ENCODE peak calls at places on chromosomes 7 and 10, in seven cellular contexts. One of them, this sample, is unnamed.

GRCh38 chr10:62811159-62811875 is 4.8 kb downstream of the EGR2 start:
- DNase-seq in uterus: no peak
- DNase-seq in HFF-Myc: no peak
- DNase-seq in esophagus squamous epithelium: no peak
- DNase-seq in HepG2: no peak
- DNase-seq in choroid plexus epithelial cell: no peak
- DNase-seq in tibial artery: no peak
- DNase-seq in this sample: no peak

GRCh38 chr7:135209225-135209834 is 2.0 kb downstream of the WDR91 start:
- DNase-seq in choroid plexus epithelial cell: no peak
- DNase-seq in HFF-Myc: no peak
- DNase-seq in HepG2: no peak
- DNase-seq in uterus: no peak
- DNase-seq in tibial artery: no peak
- DNase-seq in esophagus squamous epithelium: no peak
- DNase-seq in this sample: no peak

GRCh38 chr10:43078175-43078985 is 1.5 kb downstream of the RET start:
- DNase-seq in esophagus squamous epithelium: no peak
- DNase-seq in uterus: no peak
- DNase-seq in HFF-Myc: no peak
- DNase-seq in tibial artery: no peak
- DNase-seq in choroid plexus epithelial cell: no peak
- DNase-seq in HepG2: no peak
- DNase-seq in this sample: no peak

GRCh38 chr10:79445217-79445707 is at the start of gene ZCCHC24:
- DNase-seq in HFF-Myc: no peak
- DNase-seq in uterus: no peak
- DNase-seq in choroid plexus epithelial cell: peak; percentile 55
- DNase-seq in HepG2: no peak
- DNase-seq in esophagus squamous epithelium: no peak
- DNase-seq in tibial artery: no peak
- DNase-seq in this sample: no peak

GRCh38 chr10:104259456-104259855 is 4.8 kb downstream of the GSTO1 start:
- DNase-seq in tibial artery: no peak
- DNase-seq in HFF-Myc: no peak
- DNase-seq in uterus: no peak
- DNase-seq in HepG2: no peak
- DNase-seq in choroid plexus epithelial cell: no peak
- DNase-seq in esophagus squamous epithelium: no peak
- DNase-seq in this sample: no peak

GRCh38 chr10:34415039-34415438 is 400.1 kb downstream of the PARD3 start:
- DNase-seq in uterus: no peak
- DNase-seq in HepG2: no peak
- DNase-seq in HFF-Myc: no peak
- DNase-seq in choroid plexus epithelial cell: no peak
- DNase-seq in tibial artery: no peak
- DNase-seq in esophagus squamous epithelium: no peak
- DNase-seq in this sample: no peak

GRCh38 chr7:80018941-80019808 is 115.5 kb upstream of the GNAI1 start:
- DNase-seq in tibial artery: no peak
- DNase-seq in esophagus squamous epithelium: no peak
- DNase-seq in HepG2: peak; percentile 43
- DNase-seq in HFF-Myc: peak; percentile 49
- DNase-seq in uterus: peak; percentile 13
- DNase-seq in choroid plexus epithelial cell: peak; percentile 78
- DNase-seq in this sample: no peak

GRCh38 chr10:7666253-7667023 is at the start of gene ITIH5:
- DNase-seq in esophagus squamous epithelium: no peak
- DNase-seq in uterus: peak; percentile 28
- DNase-seq in HFF-Myc: no peak
- DNase-seq in choroid plexus epithelial cell: no peak
- DNase-seq in tibial artery: no peak
- DNase-seq in HepG2: no peak
- DNase-seq in this sample: no peak

GRCh38 chr10:48251525-48252353 is 22.8 kb downstream of the FRMPD2 start:
- DNase-seq in esophagus squamous epithelium: no peak
- DNase-seq in tibial artery: no peak
- DNase-seq in HepG2: no peak
- DNase-seq in choroid plexus epithelial cell: no peak
- DNase-seq in uterus: no peak
- DNase-seq in HFF-Myc: no peak
- DNase-seq in this sample: no peak

GRCh38 chr10:18681366-18681765 is 22.1 kb downstream of the ARL5B start:
- DNase-seq in tibial artery: no peak
- DNase-seq in choroid plexus epithelial cell: peak; percentile 86
- DNase-seq in esophagus squamous epithelium: no peak
- DNase-seq in HepG2: no peak
- DNase-seq in uterus: no peak
- DNase-seq in HFF-Myc: no peak
- DNase-seq in this sample: no peak

GRCh38 chr10:129768437-129769355 is 195.4 kb downstream of the EBF3 start:
- DNase-seq in HFF-Myc: no peak
- DNase-seq in uterus: peak; percentile 8
- DNase-seq in esophagus squamous epithelium: no peak
- DNase-seq in choroid plexus epithelial cell: no peak
- DNase-seq in tibial artery: peak; percentile 5
- DNase-seq in HepG2: no peak
- DNase-seq in this sample: no peak

GRCh38 chr10:3106908-3107425 is 39.6 kb downstream of the PFKP start:
- DNase-seq in tibial artery: no peak
- DNase-seq in HFF-Myc: no peak
- DNase-seq in uterus: no peak
- DNase-seq in choroid plexus epithelial cell: peak; percentile 58
- DNase-seq in HepG2: no peak
- DNase-seq in esophagus squamous epithelium: no peak
- DNase-seq in this sample: no peak

GRCh38 chr7:139180700-139181311 is 50.2 kb upstream of the UBN2 start:
- DNase-seq in HepG2: no peak
- DNase-seq in HFF-Myc: no peak
- DNase-seq in tibial artery: no peak
- DNase-seq in esophagus squamous epithelium: no peak
- DNase-seq in uterus: no peak
- DNase-seq in choroid plexus epithelial cell: peak; percentile 12
- DNase-seq in this sample: no peak

GRCh38 chr10:878333-878753 is 53.2 kb downstream of the LARP4B start:
- DNase-seq in HepG2: no peak
- DNase-seq in uterus: peak; percentile 57
- DNase-seq in esophagus squamous epithelium: no peak
- DNase-seq in choroid plexus epithelial cell: peak; percentile 56
- DNase-seq in HFF-Myc: no peak
- DNase-seq in tibial artery: no peak
- DNase-seq in this sample: no peak

GRCh38 chr10:83222300-83222699 is 917.0 kb upstream of the GHITM start:
- DNase-seq in esophagus squamous epithelium: no peak
- DNase-seq in tibial artery: no peak
- DNase-seq in choroid plexus epithelial cell: no peak
- DNase-seq in HepG2: no peak
- DNase-seq in uterus: no peak
- DNase-seq in HFF-Myc: no peak
- DNase-seq in this sample: no peak

GRCh38 chr10:11587860-11588259 is 23.6 kb downstream of the USP6NL start:
- DNase-seq in tibial artery: no peak
- DNase-seq in esophagus squamous epithelium: no peak
- DNase-seq in uterus: no peak
- DNase-seq in HFF-Myc: no peak
- DNase-seq in choroid plexus epithelial cell: no peak
- DNase-seq in HepG2: no peak
- DNase-seq in this sample: no peak

GRCh38 chr7:50718311-50718710 is 64.4 kb downstream of the GRB10 start:
- DNase-seq in uterus: no peak
- DNase-seq in esophagus squamous epithelium: no peak
- DNase-seq in HFF-Myc: no peak
- DNase-seq in HepG2: peak; percentile 6
- DNase-seq in tibial artery: no peak
- DNase-seq in choroid plexus epithelial cell: peak; percentile 22
- DNase-seq in this sample: no peak

GRCh38 chr10:103188853-103189252 is 4.2 kb downstream of the NT5C2 start:
- DNase-seq in HFF-Myc: no peak
- DNase-seq in esophagus squamous epithelium: no peak
- DNase-seq in uterus: no peak
- DNase-seq in choroid plexus epithelial cell: peak; percentile 43
- DNase-seq in HepG2: no peak
- DNase-seq in tibial artery: no peak
- DNase-seq in this sample: no peak

GRCh38 chr7:133919810-133920209 is 207.3 kb upstream of the LRGUK start:
- DNase-seq in choroid plexus epithelial cell: peak; percentile 8
- DNase-seq in HFF-Myc: no peak
- DNase-seq in tibial artery: no peak
- DNase-seq in HepG2: no peak
- DNase-seq in esophagus squamous epithelium: no peak
- DNase-seq in uterus: no peak
- DNase-seq in this sample: no peak

GRCh38 chr10:96235326-96236089 is 35.9 kb downstream of the BLNK start:
- DNase-seq in choroid plexus epithelial cell: no peak
- DNase-seq in HFF-Myc: no peak
- DNase-seq in HepG2: no peak
- DNase-seq in esophagus squamous epithelium: no peak
- DNase-seq in uterus: no peak
- DNase-seq in tibial artery: no peak
- DNase-seq in this sample: no peak

GRCh38 chr10:47115322-47115721 is 184.7 kb upstream of the GDF10 start:
- DNase-seq in HepG2: no peak
- DNase-seq in esophagus squamous epithelium: no peak
- DNase-seq in uterus: no peak
- DNase-seq in HFF-Myc: no peak
- DNase-seq in tibial artery: no peak
- DNase-seq in choroid plexus epithelial cell: no peak
- DNase-seq in this sample: no peak

GRCh38 chr7:1160665-1161010 is 642 bp upstream of the ZFAND2A start:
- DNase-seq in esophagus squamous epithelium: no peak
- DNase-seq in HepG2: peak; percentile 63
- DNase-seq in choroid plexus epithelial cell: no peak
- DNase-seq in tibial artery: no peak
- DNase-seq in uterus: no peak
- DNase-seq in HFF-Myc: no peak
- DNase-seq in this sample: no peak

GRCh38 chr7:7607010-7607409 is 33.5 kb upstream of the UMAD1 start:
- DNase-seq in HFF-Myc: no peak
- DNase-seq in uterus: no peak
- DNase-seq in tibial artery: no peak
- DNase-seq in esophagus squamous epithelium: no peak
- DNase-seq in choroid plexus epithelial cell: no peak
- DNase-seq in HepG2: no peak
- DNase-seq in this sample: no peak

GRCh38 chr10:133030791-133031190 is 56.9 kb upstream of the ADGRA1 start:
- DNase-seq in choroid plexus epithelial cell: no peak
- DNase-seq in uterus: no peak
- DNase-seq in HepG2: no peak
- DNase-seq in esophagus squamous epithelium: no peak
- DNase-seq in HFF-Myc: no peak
- DNase-seq in tibial artery: no peak
- DNase-seq in this sample: no peak

GRCh38 chr7:37216156-37216839 is 232.4 kb downstream of the ELMO1 start:
- DNase-seq in choroid plexus epithelial cell: peak; percentile 19
- DNase-seq in uterus: peak; percentile 61
- DNase-seq in HepG2: no peak
- DNase-seq in esophagus squamous epithelium: no peak
- DNase-seq in tibial artery: no peak
- DNase-seq in HFF-Myc: no peak
- DNase-seq in this sample: no peak

GRCh38 chr7:15813448-15813847 is 127.0 kb upstream of the MEOX2 start:
- DNase-seq in esophagus squamous epithelium: no peak
- DNase-seq in uterus: no peak
- DNase-seq in choroid plexus epithelial cell: no peak
- DNase-seq in tibial artery: no peak
- DNase-seq in HFF-Myc: no peak
- DNase-seq in HepG2: no peak
- DNase-seq in this sample: no peak

GRCh38 chr10:113052076-113052830 is 102.2 kb downstream of the TCF7L2 start:
- DNase-seq in uterus: no peak
- DNase-seq in HepG2: no peak
- DNase-seq in tibial artery: no peak
- DNase-seq in esophagus squamous epithelium: no peak
- DNase-seq in HFF-Myc: no peak
- DNase-seq in choroid plexus epithelial cell: no peak
- DNase-seq in this sample: no peak
- TF ChIP-seq CTCF in uterus: no peak
- TF ChIP-seq CTCF in HepG2: peak; percentile 37
- TF ChIP-seq CTCF in tibial artery: peak; percentile 16
- TF ChIP-seq CTCF in esophagus squamous epithelium: no peak
- TF ChIP-seq CTCF in HFF-Myc: peak; percentile 25
- TF ChIP-seq CTCF in choroid plexus epithelial cell: peak; percentile 50
- TF ChIP-seq CTCF in this sample: no peak

GRCh38 chr10:112441520-112441919 is 5.2 kb downstream of the ZDHHC6 start:
- DNase-seq in esophagus squamous epithelium: no peak
- DNase-seq in HepG2: no peak
- DNase-seq in choroid plexus epithelial cell: no peak
- DNase-seq in tibial artery: no peak
- DNase-seq in uterus: no peak
- DNase-seq in HFF-Myc: no peak
- DNase-seq in this sample: no peak

GRCh38 chr10:112442063-112442462 is 4.7 kb downstream of the ZDHHC6 start:
- DNase-seq in choroid plexus epithelial cell: no peak
- DNase-seq in esophagus squamous epithelium: no peak
- DNase-seq in tibial artery: no peak
- DNase-seq in HFF-Myc: no peak
- DNase-seq in HepG2: no peak
- DNase-seq in uterus: no peak
- DNase-seq in this sample: no peak

GRCh38 chr10:112446055-112446854 is 459 bp downstream of the ZDHHC6 start:
- DNase-seq in HepG2: no peak
- DNase-seq in choroid plexus epithelial cell: peak; percentile 27
- DNase-seq in HFF-Myc: no peak
- DNase-seq in esophagus squamous epithelium: no peak
- DNase-seq in uterus: no peak
- DNase-seq in tibial artery: no peak
- DNase-seq in this sample: no peak

GRCh38 chr10:112448903-112449302 is 1.9 kb downstream of the VTI1A start:
- DNase-seq in HFF-Myc: no peak
- DNase-seq in HepG2: no peak
- DNase-seq in choroid plexus epithelial cell: no peak
- DNase-seq in esophagus squamous epithelium: no peak
- DNase-seq in uterus: no peak
- DNase-seq in tibial artery: no peak
- DNase-seq in this sample: no peak

GRCh38 chr10:112446855-112447691 is at the start of the genes VTI1A and ZDHHC6:
- DNase-seq in HepG2: peak; percentile 81
- DNase-seq in uterus: peak; percentile 82
- DNase-seq in HFF-Myc: peak; percentile 49
- DNase-seq in tibial artery: peak; percentile 79
- DNase-seq in choroid plexus epithelial cell: peak; percentile 86
- DNase-seq in esophagus squamous epithelium: peak; percentile 6
- DNase-seq in this sample: peak; percentile 84
- TF ChIP-seq CTCF in HepG2: peak; percentile 60
- TF ChIP-seq CTCF in uterus: no peak
- TF ChIP-seq CTCF in HFF-Myc: peak; percentile 12
- TF ChIP-seq CTCF in tibial artery: no peak
- TF ChIP-seq CTCF in choroid plexus epithelial cell: peak; percentile 43
- TF ChIP-seq CTCF in esophagus squamous epithelium: peak; percentile 36
- TF ChIP-seq CTCF in this sample: no peak

GRCh38 chr10:84341538-84341856 is 13.1 kb downstream of the CCSER2 start:
- DNase-seq in tibial artery: no peak
- DNase-seq in esophagus squamous epithelium: no peak
- DNase-seq in choroid plexus epithelial cell: no peak
- DNase-seq in HepG2: no peak
- DNase-seq in HFF-Myc: no peak
- DNase-seq in uterus: no peak
- DNase-seq in this sample: no peak
- TF ChIP-seq CTCF in tibial artery: no peak
- TF ChIP-seq CTCF in esophagus squamous epithelium: no peak
- TF ChIP-seq CTCF in choroid plexus epithelial cell: no peak
- TF ChIP-seq CTCF in HepG2: peak; percentile 40
- TF ChIP-seq CTCF in HFF-Myc: no peak
- TF ChIP-seq CTCF in uterus: no peak
- TF ChIP-seq CTCF in this sample: peak; percentile 15

GRCh38 chr10:115963848-115964247 is 309.2 kb downstream of the GFRA1 start:
- DNase-seq in choroid plexus epithelial cell: peak; percentile 56
- DNase-seq in HFF-Myc: no peak
- DNase-seq in esophagus squamous epithelium: no peak
- DNase-seq in tibial artery: no peak
- DNase-seq in uterus: no peak
- DNase-seq in HepG2: no peak
- DNase-seq in this sample: no peak
- TF ChIP-seq CTCF in choroid plexus epithelial cell: peak; percentile 58
- TF ChIP-seq CTCF in HFF-Myc: no peak
- TF ChIP-seq CTCF in esophagus squamous epithelium: no peak
- TF ChIP-seq CTCF in tibial artery: no peak
- TF ChIP-seq CTCF in uterus: no peak
- TF ChIP-seq CTCF in HepG2: no peak
- TF ChIP-seq CTCF in this sample: no peak